ENCODE peak calls at places on chromosomes 7 and 10, in ten cellular contexts. C, B, Y, O, Q, L, H, T, G and U are unnamed samples.

GRCh38 chr7:132247995-132248618 is 328.2 kb downstream of the PLXNA4 start:
- DNase-seq in C (no peak), B (no peak), Y (no peak), O (no peak), Q (no peak), L (no peak), H (no peak), T (no peak), G (no peak), U (peak)

GRCh38 chr10:93336110-93336509 is 146.0 kb downstream of the MYOF start:
- DNase-seq in C (no peak), B (no peak), Y (no peak), O (no peak), Q (no peak), L (no peak), H (no peak), T (no peak), G (no peak), U (peak)

GRCh38 chr10:59252491-59252890 is 76.0 kb downstream of the PHYHIPL start:
- DNase-seq in C (no peak), B (no peak), Y (no peak), O (no peak), Q (no peak), L (no peak), H (no peak), T (no peak), G (no peak), U (no peak)

GRCh38 chr7:155211173-155211572 is 86.5 kb upstream of the INSIG1 start:
- DNase-seq in C (no peak), B (no peak), Y (no peak), O (no peak), Q (no peak), L (no peak), H (no peak), T (no peak), G (no peak), U (no peak)

GRCh38 chr7:43572516-43573049 is 10.3 kb upstream of the STK17A start:
- DNase-seq in C (no peak), B (peak), Y (peak), O (no peak), Q (no peak), L (no peak), H (peak), T (peak), G (no peak), U (no peak)

GRCh38 chr7:28433604-28434254 is 21.4 kb downstream of the CREB5 start:
- DNase-seq in C (peak), B (peak), Y (peak), O (peak), Q (peak), L (no peak), H (peak), T (no peak), G (no peak), U (no peak)

GRCh38 chr10:98446121-98446655 is 547 bp downstream of the HPS1 start:
- DNase-seq in C (peak), B (peak), Y (peak), O (peak), Q (peak), L (peak), H (peak), T (no peak), G (no peak), U (peak)

GRCh38 chr7:45402480-45403218 is 171.5 kb upstream of the ADCY1 start:
- DNase-seq in C (no peak), B (peak), Y (no peak), O (no peak), Q (no peak), L (no peak), H (peak), T (no peak), G (no peak), U (no peak)

GRCh38 chr10:29734980-29735627 is 100.3 kb upstream of the SVIL start:
- DNase-seq in C (peak), B (no peak), Y (peak), O (peak), Q (peak), L (peak), H (peak), T (peak), G (peak), U (peak)

GRCh38 chr10:117925369-117925768 is 121.4 kb downstream of the RAB11FIP2 start:
- DNase-seq in C (no peak), B (no peak), Y (no peak), O (no peak), Q (no peak), L (no peak), H (no peak), T (no peak), G (no peak), U (no peak)

GRCh38 chr10:79155301-79156081 is 86.7 kb downstream of the ZMIZ1 start:
- DNase-seq in C (peak), B (peak), Y (peak), O (no peak), Q (peak), L (no peak), H (no peak), T (peak), G (no peak), U (no peak)

GRCh38 chr10:71638087-71638576 is 81.4 kb downstream of the C10orf105 start:
- DNase-seq in C (peak), B (no peak), Y (no peak), O (peak), Q (no peak), L (peak), H (no peak), T (peak), G (no peak), U (no peak)

GRCh38 chr7:129433823-129434171 is 435 bp upstream of the STRIP2 start:
- DNase-seq in C (no peak), B (no peak), Y (no peak), O (no peak), Q (no peak), L (peak), H (no peak), T (no peak), G (no peak), U (no peak)

GRCh38 chr7:158325530-158326381 is 261.9 kb downstream of the PTPRN2 start:
- DNase-seq in C (peak), B (no peak), Y (no peak), O (no peak), Q (no peak), L (peak), H (peak), T (peak), G (no peak), U (peak)

GRCh38 chr7:100003711-100004661 is 11.4 kb upstream of the ZKSCAN1 start:
- DNase-seq in C (peak), B (no peak), Y (no peak), O (peak), Q (no peak), L (no peak), H (no peak), T (no peak), G (peak), U (no peak)

GRCh38 chr7:153188161-153188560 is 428.6 kb downstream of the ACTR3B start:
- DNase-seq in C (no peak), B (no peak), Y (no peak), O (no peak), Q (no peak), L (no peak), H (no peak), T (no peak), G (no peak), U (no peak)

GRCh38 chr7:22578048-22578770 is 78.2 kb upstream of the STEAP1B start:
- DNase-seq in C (no peak), B (peak), Y (no peak), O (no peak), Q (no peak), L (no peak), H (peak), T (no peak), G (no peak), U (no peak)
- H3K27ac ChIP-seq in C (no peak), B (peak), Y (peak), O (no peak), Q (peak), L (no peak), H (peak), T (peak), G (peak), U (peak)

GRCh38 chr7:32056767-32057166 is 13.4 kb downstream of the PDE1C start:
- DNase-seq in C (no peak), B (no peak), Y (no peak), O (no peak), Q (no peak), L (no peak), H (no peak), T (no peak), G (no peak), U (no peak)
- H3K4me3 ChIP-seq in C (no peak), B (no peak), Y (no peak), O (no peak), Q (no peak), L (no peak), H (no peak), T (no peak), G (no peak), U (no peak)

DNA sequence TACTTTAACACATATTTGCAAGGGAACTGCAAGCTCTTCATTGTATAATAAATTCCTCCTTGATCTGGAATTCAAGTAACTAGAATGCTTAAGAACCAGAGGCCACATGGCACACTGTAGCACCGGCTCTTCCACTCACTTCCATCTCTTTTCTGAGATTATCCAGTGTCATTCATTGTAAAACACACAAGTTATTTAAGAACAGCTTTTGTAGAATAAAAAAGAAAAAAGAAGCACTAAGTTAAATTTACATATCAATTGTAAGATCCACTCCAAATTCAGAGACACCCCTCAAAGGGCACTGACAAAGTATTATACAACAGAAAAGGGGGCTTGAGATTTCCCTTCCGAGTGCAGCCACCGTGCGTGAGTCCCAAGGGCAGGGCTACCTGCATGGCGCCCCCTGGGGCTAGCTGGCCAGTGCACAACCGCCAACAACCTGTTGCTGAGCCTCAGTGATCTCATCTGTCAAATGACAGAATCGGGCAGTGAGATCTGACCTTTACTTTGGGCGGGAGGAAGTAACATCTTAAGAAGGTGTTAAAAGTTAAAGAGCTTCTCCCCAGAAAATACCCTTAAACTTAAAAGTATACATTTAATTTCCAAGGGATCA is 12.5 kb downstream of the GLI3 start:
- DNase-seq in C (peak), B (no peak), Y (no peak), O (no peak), Q (no peak), L (peak), H (no peak), T (no peak), G (no peak), U (no peak)
- H3K27ac ChIP-seq in C (peak), B (no peak), Y (no peak), O (no peak), Q (no peak), L (peak), H (no peak), T (no peak), G (no peak), U (no peak)

DNA sequence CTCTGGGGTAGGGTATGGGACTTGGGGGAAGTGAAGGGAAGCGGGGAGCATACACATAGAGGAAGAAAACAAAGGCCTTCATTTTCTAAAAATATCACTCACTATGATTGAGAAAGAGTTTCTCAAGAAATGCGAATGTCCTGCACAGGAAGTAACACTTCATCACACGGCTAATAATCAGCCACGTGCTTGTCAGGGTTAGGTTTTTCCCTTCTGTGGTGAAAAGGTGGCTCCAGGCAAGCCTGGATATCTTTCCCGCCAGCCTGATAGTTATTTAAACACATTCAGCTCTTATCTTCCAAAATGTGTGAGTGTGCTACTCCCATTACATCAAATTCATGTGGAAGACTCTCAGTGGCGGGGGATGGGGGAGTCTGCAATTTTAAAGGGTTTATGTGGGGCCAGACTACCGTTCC is 166.4 kb upstream of the ADO start:
- DNase-seq in C (no peak), B (peak), Y (peak), O (no peak), Q (peak), L (no peak), H (peak), T (peak), G (no peak), U (no peak)
- H3K4me3 ChIP-seq in C (no peak), B (no peak), Y (no peak), O (no peak), Q (no peak), L (no peak), H (no peak), T (no peak), G (no peak), U (peak)

GRCh38 chr10:103835121-103836045 is 20.0 kb downstream of the SH3PXD2A start:
- DNase-seq in C (peak), B (peak), Y (peak), O (peak), Q (peak), L (no peak), H (peak), T (peak), G (no peak), U (peak)
- H3K27ac ChIP-seq in C (no peak), B (no peak), Y (peak), O (peak), Q (peak), L (no peak), H (no peak), T (peak), G (no peak), U (peak)

DNA sequence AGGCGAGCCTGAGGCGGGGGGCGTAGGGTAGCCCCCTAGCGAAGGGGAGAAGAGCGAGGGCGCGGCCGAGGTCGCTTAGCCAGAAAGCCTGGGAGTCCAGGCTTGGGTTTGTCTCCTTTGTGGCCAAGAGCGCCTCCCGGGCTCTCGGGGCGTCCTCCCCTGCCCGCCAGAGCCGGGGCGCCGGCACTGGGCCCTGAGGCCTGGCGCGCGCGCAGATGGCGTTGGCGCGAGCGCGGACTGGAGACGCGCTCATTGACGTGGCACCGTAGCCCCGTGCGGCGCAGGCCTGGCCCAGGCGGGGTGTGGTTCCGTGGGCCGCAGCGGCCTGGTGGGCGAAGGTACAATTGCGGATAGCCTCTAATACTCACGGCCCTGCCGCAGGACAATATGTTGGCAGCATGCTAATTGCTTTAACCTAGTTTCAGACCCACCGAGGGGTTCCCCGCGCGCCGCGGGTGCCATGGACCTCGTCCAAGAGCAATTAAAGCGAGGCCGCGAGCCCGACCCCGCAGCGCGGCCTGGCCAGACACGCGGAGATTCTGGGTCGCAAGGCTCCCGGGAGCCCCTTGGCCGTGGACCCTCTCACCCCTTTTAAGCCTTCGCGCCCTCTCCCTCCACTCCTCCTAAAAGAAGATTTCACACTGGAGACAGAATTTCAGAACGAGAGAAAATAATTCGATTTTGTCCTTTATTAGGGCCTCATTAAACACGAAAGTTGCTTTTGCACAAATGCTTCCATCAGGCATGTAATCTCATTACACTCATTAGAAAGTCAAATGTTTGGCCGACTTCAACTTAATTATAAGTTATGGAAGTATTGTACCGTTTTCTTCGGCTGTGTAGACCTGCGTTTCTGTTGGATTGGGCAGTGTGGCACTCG is 3.1 kb downstream of the PTF1A start:
- DNase-seq in C (no peak), B (no peak), Y (no peak), O (no peak), Q (no peak), L (peak), H (no peak), T (no peak), G (no peak), U (no peak)
- H3K4me3 ChIP-seq in C (no peak), B (no peak), Y (no peak), O (no peak), Q (no peak), L (peak), H (no peak), T (no peak), G (no peak), U (peak)

GRCh38 chr7:11573128-11573527 is 258.9 kb downstream of the THSD7A start:
- DNase-seq in C (no peak), B (no peak), Y (no peak), O (no peak), Q (no peak), L (no peak), H (no peak), T (no peak), G (no peak), U (no peak)
- H3K27ac ChIP-seq in C (no peak), B (no peak), Y (no peak), O (no peak), Q (no peak), L (no peak), H (no peak), T (no peak), G (no peak), U (no peak)

DNA sequence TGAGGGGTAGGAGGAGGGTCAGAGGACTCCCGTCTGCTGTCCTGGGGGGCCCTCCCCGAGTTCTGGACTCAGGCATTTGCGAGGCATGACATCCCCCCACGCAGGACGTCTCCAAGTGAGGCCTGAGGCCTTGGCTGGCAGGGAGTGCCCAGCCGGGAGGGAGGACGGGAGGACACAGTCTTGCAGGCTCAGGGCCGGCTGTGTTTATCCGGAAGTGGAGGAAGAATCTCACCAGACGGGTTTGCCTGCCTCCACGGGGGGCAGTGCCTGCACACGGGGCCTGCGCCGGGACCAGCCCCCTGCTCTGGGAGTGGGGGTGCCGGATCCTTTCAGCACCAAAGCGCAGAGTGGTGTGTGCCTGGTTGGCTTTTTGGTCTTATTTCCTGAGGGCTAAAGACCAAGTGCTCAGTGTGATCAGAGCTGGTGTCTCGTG is 10.9 kb downstream of the PWWP2B start:
- DNase-seq in C (peak), B (peak), Y (no peak), O (peak), Q (peak), L (no peak), H (no peak), T (no peak), G (no peak), U (no peak)
- H3K4me3 ChIP-seq in C (no peak), B (no peak), Y (no peak), O (peak), Q (no peak), L (no peak), H (no peak), T (no peak), G (peak), U (peak)